ENCODE peak calls at places on chromosome 3, in six cellular contexts. S is A549; V is activated CD8-positive, alpha-beta memory T cell treated with anti-CD3 and anti-CD28 coated beads for 48 hours; Q is cardiac muscle cell; Y is stimulated activated CD4-positive, alpha-beta T cell treated with anti-CD3 and anti-CD28 coated beads, Interleukin-2, amount 100 ng/mL, for 48 hours; A is HEK293T. X is an unnamed sample.

GRCh38 chr3:125156491-125156890 is 56.1 kb downstream of the SLC12A8 start:
- DNase-seq in S (no peak), V (no peak), Q (no peak), Y (no peak), A (no peak), X (no peak)

GRCh38 chr3:111326144-111326995 is 215.6 kb upstream of the CD96 start:
- DNase-seq in S (no peak), V (no peak), Q (peak), Y (no peak), A (no peak), X (no peak)

GRCh38 chr3:136835817-136836510 is 17.0 kb downstream of the SLC35G2 start:
- DNase-seq in S (no peak), V (no peak), Q (no peak), Y (no peak), A (no peak), X (no peak)

GRCh38 chr3:31275038-31275562 is 257.6 kb upstream of the STT3B start:
- DNase-seq in S (peak), V (no peak), Q (peak), Y (no peak), A (no peak), X (no peak)

GRCh38 chr3:73787620-73788019 is 162.9 kb upstream of the PDZRN3 start:
- DNase-seq in S (no peak), V (no peak), Q (no peak), Y (no peak), A (no peak), X (no peak)

GRCh38 chr3:29291262-29291981 is 10.6 kb downstream of the RBMS3 start:
- DNase-seq in S (no peak), V (no peak), Q (no peak), Y (no peak), A (no peak), X (no peak)

GRCh38 chr3:112653209-112653871 is 12.4 kb upstream of the CCDC80 start:
- DNase-seq in S (peak), V (no peak), Q (peak), Y (no peak), A (no peak), X (no peak)

GRCh38 chr3:17795280-17795679 is 52.8 kb upstream of the TBC1D5 start:
- DNase-seq in S (no peak), V (no peak), Q (no peak), Y (no peak), A (no peak), X (no peak)

GRCh38 chr3:171876651-171877272 is 33.6 kb downstream of the TMEM212 start:
- DNase-seq in S (peak), V (no peak), Q (peak), Y (no peak), A (no peak), X (no peak)

GRCh38 chr3:36959821-36960220 is 15.0 kb upstream of the TRANK1 start:
- DNase-seq in S (no peak), V (no peak), Q (no peak), Y (no peak), A (no peak), X (no peak)

X was measured in mesothelial cell of epicardium.